ENCODE peak calls at places on chromosomes 7 and 10, in eight cellular contexts. One of them, this sample, is unnamed.

GRCh38 chr7:15305002-15305600 is 256.7 kb downstream of the AGMO start:
- DNase-seq in naive thymus-derived CD8-positive, alpha-beta T cell: no peak
- DNase-seq in PC-3: peak
- DNase-seq in effector memory CD4-positive, alpha-beta T cell: no peak
- DNase-seq in nephron progenitor cell: peak
- DNase-seq in Calu3: peak
- DNase-seq in stimulated activated CD8-positive, alpha-beta memory T cell treated with anti-CD3 and anti-CD28 coated beads, Interleukin-12 subunit alpha, Interleukin-12 subunit beta, amount 100 ng/mL, for 4 hours: no peak
- DNase-seq in HFFc6: peak
- DNase-seq in this sample: peak

GRCh38 chr10:86079088-86079487 is 287.5 kb downstream of the GRID1 start:
- DNase-seq in naive thymus-derived CD8-positive, alpha-beta T cell: no peak
- DNase-seq in PC-3: peak
- DNase-seq in effector memory CD4-positive, alpha-beta T cell: no peak
- DNase-seq in nephron progenitor cell: no peak
- DNase-seq in Calu3: peak
- DNase-seq in stimulated activated CD8-positive, alpha-beta memory T cell treated with anti-CD3 and anti-CD28 coated beads, Interleukin-12 subunit alpha, Interleukin-12 subunit beta, amount 100 ng/mL, for 4 hours: no peak
- DNase-seq in HFFc6: no peak
- DNase-seq in this sample: no peak

GRCh38 chr7:36317276-36317675 is 72.4 kb upstream of the ANLN start:
- DNase-seq in naive thymus-derived CD8-positive, alpha-beta T cell: no peak
- DNase-seq in PC-3: no peak
- DNase-seq in effector memory CD4-positive, alpha-beta T cell: no peak
- DNase-seq in nephron progenitor cell: no peak
- DNase-seq in Calu3: no peak
- DNase-seq in stimulated activated CD8-positive, alpha-beta memory T cell treated with anti-CD3 and anti-CD28 coated beads, Interleukin-12 subunit alpha, Interleukin-12 subunit beta, amount 100 ng/mL, for 4 hours: no peak
- DNase-seq in HFFc6: no peak
- DNase-seq in this sample: no peak

GRCh38 chr7:463362-464176 is 56.1 kb downstream of the PDGFA start:
- DNase-seq in naive thymus-derived CD8-positive, alpha-beta T cell: no peak
- DNase-seq in PC-3: no peak
- DNase-seq in effector memory CD4-positive, alpha-beta T cell: no peak
- DNase-seq in nephron progenitor cell: no peak
- DNase-seq in Calu3: no peak
- DNase-seq in stimulated activated CD8-positive, alpha-beta memory T cell treated with anti-CD3 and anti-CD28 coated beads, Interleukin-12 subunit alpha, Interleukin-12 subunit beta, amount 100 ng/mL, for 4 hours: no peak
- DNase-seq in HFFc6: no peak
- DNase-seq in this sample: no peak

GRCh38 chr7:1105189-1105588 is 17.3 kb downstream of the GPER1 start:
- DNase-seq in naive thymus-derived CD8-positive, alpha-beta T cell: no peak
- DNase-seq in PC-3: no peak
- DNase-seq in effector memory CD4-positive, alpha-beta T cell: no peak
- DNase-seq in nephron progenitor cell: no peak
- DNase-seq in Calu3: no peak
- DNase-seq in stimulated activated CD8-positive, alpha-beta memory T cell treated with anti-CD3 and anti-CD28 coated beads, Interleukin-12 subunit alpha, Interleukin-12 subunit beta, amount 100 ng/mL, for 4 hours: no peak
- DNase-seq in HFFc6: no peak
- DNase-seq in this sample: no peak

GRCh38 chr10:76015245-76015644 is 583.8 kb downstream of the LRMDA start:
- DNase-seq in naive thymus-derived CD8-positive, alpha-beta T cell: no peak
- DNase-seq in PC-3: no peak
- DNase-seq in effector memory CD4-positive, alpha-beta T cell: no peak
- DNase-seq in nephron progenitor cell: no peak
- DNase-seq in Calu3: no peak
- DNase-seq in stimulated activated CD8-positive, alpha-beta memory T cell treated with anti-CD3 and anti-CD28 coated beads, Interleukin-12 subunit alpha, Interleukin-12 subunit beta, amount 100 ng/mL, for 4 hours: no peak
- DNase-seq in HFFc6: no peak
- DNase-seq in this sample: no peak

GRCh38 chr7:96773483-96773882 is 63.8 kb upstream of the SEM1 start:
- DNase-seq in naive thymus-derived CD8-positive, alpha-beta T cell: no peak
- DNase-seq in PC-3: no peak
- DNase-seq in effector memory CD4-positive, alpha-beta T cell: no peak
- DNase-seq in nephron progenitor cell: no peak
- DNase-seq in Calu3: no peak
- DNase-seq in stimulated activated CD8-positive, alpha-beta memory T cell treated with anti-CD3 and anti-CD28 coated beads, Interleukin-12 subunit alpha, Interleukin-12 subunit beta, amount 100 ng/mL, for 4 hours: no peak
- DNase-seq in HFFc6: no peak
- DNase-seq in this sample: no peak

GRCh38 chr7:156475666-156476065 is 164.9 kb upstream of the RNF32 start:
- DNase-seq in naive thymus-derived CD8-positive, alpha-beta T cell: no peak
- DNase-seq in PC-3: peak
- DNase-seq in effector memory CD4-positive, alpha-beta T cell: no peak
- DNase-seq in nephron progenitor cell: no peak
- DNase-seq in Calu3: no peak
- DNase-seq in stimulated activated CD8-positive, alpha-beta memory T cell treated with anti-CD3 and anti-CD28 coated beads, Interleukin-12 subunit alpha, Interleukin-12 subunit beta, amount 100 ng/mL, for 4 hours: no peak
- DNase-seq in HFFc6: peak
- DNase-seq in this sample: no peak

GRCh38 chr7:66974986-66975590 is 20.3 kb downstream of the SBDS start:
- DNase-seq in naive thymus-derived CD8-positive, alpha-beta T cell: no peak
- DNase-seq in PC-3: no peak
- DNase-seq in effector memory CD4-positive, alpha-beta T cell: no peak
- DNase-seq in nephron progenitor cell: no peak
- DNase-seq in Calu3: no peak
- DNase-seq in stimulated activated CD8-positive, alpha-beta memory T cell treated with anti-CD3 and anti-CD28 coated beads, Interleukin-12 subunit alpha, Interleukin-12 subunit beta, amount 100 ng/mL, for 4 hours: no peak
- DNase-seq in HFFc6: no peak
- DNase-seq in this sample: no peak

GRCh38 chr7:80386686-80387085 is 125.2 kb downstream of the GNAT3 start:
- DNase-seq in naive thymus-derived CD8-positive, alpha-beta T cell: no peak
- DNase-seq in PC-3: no peak
- DNase-seq in effector memory CD4-positive, alpha-beta T cell: no peak
- DNase-seq in nephron progenitor cell: no peak
- DNase-seq in Calu3: no peak
- DNase-seq in stimulated activated CD8-positive, alpha-beta memory T cell treated with anti-CD3 and anti-CD28 coated beads, Interleukin-12 subunit alpha, Interleukin-12 subunit beta, amount 100 ng/mL, for 4 hours: no peak
- DNase-seq in HFFc6: peak
- DNase-seq in this sample: no peak

GRCh38 chr10:70672993-70673928 is 955 bp downstream of the ADAMTS14 start:
- DNase-seq in naive thymus-derived CD8-positive, alpha-beta T cell: no peak
- DNase-seq in PC-3: peak
- DNase-seq in effector memory CD4-positive, alpha-beta T cell: no peak
- DNase-seq in nephron progenitor cell: no peak
- DNase-seq in Calu3: no peak
- DNase-seq in stimulated activated CD8-positive, alpha-beta memory T cell treated with anti-CD3 and anti-CD28 coated beads, Interleukin-12 subunit alpha, Interleukin-12 subunit beta, amount 100 ng/mL, for 4 hours: no peak
- DNase-seq in HFFc6: peak
- DNase-seq in this sample: no peak

GRCh38 chr10:6035926-6036575 is 26.1 kb downstream of the IL2RA start:
- DNase-seq in naive thymus-derived CD8-positive, alpha-beta T cell: no peak
- DNase-seq in PC-3: no peak
- DNase-seq in effector memory CD4-positive, alpha-beta T cell: no peak
- DNase-seq in nephron progenitor cell: no peak
- DNase-seq in Calu3: no peak
- DNase-seq in stimulated activated CD8-positive, alpha-beta memory T cell treated with anti-CD3 and anti-CD28 coated beads, Interleukin-12 subunit alpha, Interleukin-12 subunit beta, amount 100 ng/mL, for 4 hours: no peak
- DNase-seq in HFFc6: no peak
- DNase-seq in this sample: no peak

GRCh38 chr10:29559996-29560395 is 74.8 kb downstream of the SVIL start:
- DNase-seq in naive thymus-derived CD8-positive, alpha-beta T cell: no peak
- DNase-seq in PC-3: no peak
- DNase-seq in effector memory CD4-positive, alpha-beta T cell: no peak
- DNase-seq in nephron progenitor cell: no peak
- DNase-seq in Calu3: no peak
- DNase-seq in stimulated activated CD8-positive, alpha-beta memory T cell treated with anti-CD3 and anti-CD28 coated beads, Interleukin-12 subunit alpha, Interleukin-12 subunit beta, amount 100 ng/mL, for 4 hours: no peak
- DNase-seq in HFFc6: no peak
- DNase-seq in this sample: no peak